ENCODE peak calls at places on chromosomes 7 and 10, in five cellular contexts. Q is left lobe of liver, Y is IMR-90, B is ELR, H is fibroblast of villous mesenchyme. G is an unnamed sample.

GRCh38 chr7:86968618-86969017 is 90.8 kb downstream of the ELAPOR2 start:
- DNase-seq in Y (no peak), B (no peak), H (no peak), Q (no peak), G (no peak)

GRCh38 chr7:155333346-155334234 is 35.9 kb downstream of the INSIG1 start:
- DNase-seq in B (no peak), Q (no peak), Y (no peak), H (no peak), G (no peak)

GRCh38 chr7:150835702-150836280 is 16.5 kb upstream of the AOC1 start:
- DNase-seq in B (no peak), Q (no peak), Y (no peak), H (no peak), G (no peak)

GRCh38 chr7:142954680-142955268 is 7.4 kb downstream of the KEL start:
- DNase-seq in Y (no peak), B (no peak), H (no peak), Q (no peak), G (no peak)

GRCh38 chr7:127594490-127594889 is 954 bp downstream of the FSCN3 start:
- DNase-seq in B (no peak), Y (no peak), Q (peak), H (no peak), G (no peak)

GRCh38 chr10:71761541-71762113 is 11.7 kb downstream of the VSIR start:
- DNase-seq in Y (no peak), Q (no peak), B (no peak), H (no peak), G (no peak)

GRCh38 chr10:45063605-45064231 is 63.0 kb downstream of the ZNF22 start:
- DNase-seq in B (no peak), H (no peak), Q (no peak), Y (no peak), G (no peak)

GRCh38 chr10:86388119-86388704 is 21.6 kb upstream of the GRID1 start:
- DNase-seq in B (no peak), Q (no peak), Y (no peak), H (no peak), G (no peak)

GRCh38 chr7:127578036-127578684 is 7.2 kb downstream of the GCC1 start:
- DNase-seq in H (peak), Q (no peak), B (peak), Y (peak), G (no peak)